ENCODE peak calls at places on chromosome 20, in seven cellular contexts. W is body of pancreas, M is SK-N-SH, H is gastrocnemius medialis, U is foreskin fibroblast, Y is upper lobe of right lung, N is GM12865. X is an unnamed sample.

GRCh38 chr20:45311589-45312211 is 3.6 kb upstream of the MATN4 start:
- DNase-seq in W (peak), M (peak), H (no peak), U (peak), Y (peak), N (peak), X (peak)

GRCh38 chr20:56808732-56809131 is 179.6 kb downstream of the TFAP2C start:
- DNase-seq in W (no peak), M (no peak), H (no peak), U (no peak), Y (no peak), N (no peak), X (no peak)

GRCh38 chr20:63082308-63082938 is 75.7 kb upstream of the BHLHE23 start:
- DNase-seq in W (peak), M (no peak), H (no peak), U (no peak), Y (peak), N (no peak), X (peak)

GRCh38 chr20:11373391-11373790 is 544.3 kb upstream of the BTBD3 start:
- DNase-seq in W (no peak), M (no peak), H (no peak), U (no peak), Y (no peak), N (peak), X (no peak)

GRCh38 chr20:46688151-46689081 is 828 bp downstream of the TP53RK start:
- DNase-seq in W (no peak), M (no peak), H (no peak), U (no peak), Y (no peak), N (no peak), X (no peak)

GRCh38 chr20:46433051-46433450 is 26.6 kb upstream of the ELMO2 start:
- DNase-seq in W (no peak), M (no peak), H (no peak), U (no peak), Y (no peak), N (no peak), X (no peak)

GRCh38 chr20:60999256-60999655 is 252.8 kb upstream of the CDH4 start:
- DNase-seq in W (no peak), M (no peak), H (no peak), U (no peak), Y (no peak), N (no peak), X (no peak)

GRCh38 chr20:8664778-8665177 is 404.1 kb upstream of the PLCB4 start:
- DNase-seq in W (no peak), M (no peak), H (no peak), U (no peak), Y (no peak), N (no peak), X (no peak)

GRCh38 chr20:37670426-37670825 is 23.4 kb upstream of the CTNNBL1 start:
- DNase-seq in W (no peak), M (peak), H (no peak), U (peak), Y (no peak), N (no peak), X (no peak)

GRCh38 chr20:1353956-1354355 is 25.0 kb upstream of the SDCBP2 start:
- DNase-seq in W (no peak), M (no peak), H (no peak), U (no peak), Y (no peak), N (no peak), X (no peak)
- H3K4me3 ChIP-seq in W (no peak), M (no peak), H (no peak), U (no peak), Y (no peak), N (no peak), X (no peak)

GRCh38 chr20:17635320-17635673 is 46.7 kb downstream of the RRBP1 start:
- DNase-seq in W (no peak), M (no peak), H (no peak), U (no peak), Y (no peak), N (no peak), X (no peak)

GRCh38 chr20:17635846-17636245 is 46.2 kb downstream of the RRBP1 start:
- DNase-seq in W (no peak), M (no peak), H (no peak), U (no peak), Y (no peak), N (no peak), X (no peak)

GRCh38 chr20:17637413-17637780 is 44.6 kb downstream of the RRBP1 start:
- DNase-seq in W (no peak), M (no peak), H (no peak), U (no peak), Y (no peak), N (no peak), X (no peak)

GRCh38 chr20:17637985-17638640 is 43.9 kb downstream of the RRBP1 start:
- DNase-seq in W (no peak), M (no peak), H (no peak), U (no peak), Y (no peak), N (no peak), X (no peak)

DNA sequence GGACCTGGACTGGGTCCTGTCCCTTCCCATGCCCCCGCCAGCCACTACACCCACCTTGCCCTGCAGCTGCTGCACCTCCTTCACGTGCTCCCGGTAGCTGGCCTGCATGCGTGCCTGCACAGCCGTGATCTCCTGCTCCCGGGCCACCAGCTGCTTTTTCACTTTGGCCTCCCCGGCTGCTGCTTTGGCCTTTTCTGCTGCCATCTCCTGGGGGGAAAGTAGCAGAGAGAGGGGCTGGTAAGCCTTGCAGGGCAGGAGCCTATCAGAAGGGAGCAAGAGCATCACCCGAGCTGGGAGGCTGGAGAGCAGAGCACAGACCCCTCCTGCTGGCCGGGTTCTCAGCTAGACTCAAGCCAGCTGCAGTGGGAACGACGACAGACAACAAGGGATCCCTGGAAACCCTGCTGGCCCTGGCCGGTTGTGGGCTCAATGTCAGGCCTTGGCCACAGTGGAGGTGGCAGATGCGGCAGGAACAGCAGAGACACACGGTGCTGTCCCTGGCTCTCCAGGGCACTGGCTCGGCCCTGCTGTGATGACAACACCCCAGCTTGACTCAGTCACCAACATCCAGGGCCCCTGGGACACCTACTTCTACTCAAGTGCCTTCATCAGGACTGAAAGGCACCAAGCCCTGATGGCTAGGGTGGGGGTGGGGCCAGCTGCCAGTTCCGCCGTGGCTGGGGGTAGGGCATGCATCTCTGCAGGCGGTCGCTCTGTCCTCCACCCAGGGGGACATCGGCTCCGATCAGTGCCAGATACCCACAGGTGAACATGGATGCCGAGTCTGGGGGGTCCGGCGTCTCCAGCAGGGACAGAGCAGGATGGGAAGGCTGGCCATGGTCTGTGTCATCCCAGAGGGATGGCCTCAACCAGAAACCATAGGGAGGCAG is 45.3 kb downstream of the RRBP1 start:
- DNase-seq in W (no peak), M (peak), H (no peak), U (no peak), Y (no peak), N (no peak), X (no peak)
- H3K4me3 ChIP-seq in W (no peak), M (no peak), H (no peak), U (no peak), Y (no peak), N (no peak), X (no peak)

GRCh38 chr20:3167738-3168078 is 5.6 kb downstream of the LZTS3 start:
- DNase-seq in W (no peak), M (no peak), H (no peak), U (no peak), Y (no peak), N (no peak), X (no peak)
- H3K4me3 ChIP-seq in W (peak), M (no peak), H (no peak), U (no peak), Y (peak), N (no peak), X (peak)

GRCh38 chr20:25082498-25082873 is 545 bp upstream of the VSX1 start:
- DNase-seq in W (no peak), M (peak), H (no peak), U (no peak), Y (no peak), N (no peak), X (no peak)

GRCh38 chr20:25079171-25079570 is 2.8 kb downstream of the VSX1 start:
- DNase-seq in W (no peak), M (no peak), H (no peak), U (no peak), Y (no peak), N (no peak), X (no peak)

GRCh38 chr20:25081730-25082497 is at the start of gene VSX1:
- DNase-seq in W (no peak), M (peak), H (no peak), U (no peak), Y (no peak), N (no peak), X (no peak)

GRCh38 chr20:25083141-25083772 is 1.3 kb upstream of the VSX1 start:
- DNase-seq in W (no peak), M (peak), H (no peak), U (no peak), Y (no peak), N (no peak), X (no peak)

DNA sequence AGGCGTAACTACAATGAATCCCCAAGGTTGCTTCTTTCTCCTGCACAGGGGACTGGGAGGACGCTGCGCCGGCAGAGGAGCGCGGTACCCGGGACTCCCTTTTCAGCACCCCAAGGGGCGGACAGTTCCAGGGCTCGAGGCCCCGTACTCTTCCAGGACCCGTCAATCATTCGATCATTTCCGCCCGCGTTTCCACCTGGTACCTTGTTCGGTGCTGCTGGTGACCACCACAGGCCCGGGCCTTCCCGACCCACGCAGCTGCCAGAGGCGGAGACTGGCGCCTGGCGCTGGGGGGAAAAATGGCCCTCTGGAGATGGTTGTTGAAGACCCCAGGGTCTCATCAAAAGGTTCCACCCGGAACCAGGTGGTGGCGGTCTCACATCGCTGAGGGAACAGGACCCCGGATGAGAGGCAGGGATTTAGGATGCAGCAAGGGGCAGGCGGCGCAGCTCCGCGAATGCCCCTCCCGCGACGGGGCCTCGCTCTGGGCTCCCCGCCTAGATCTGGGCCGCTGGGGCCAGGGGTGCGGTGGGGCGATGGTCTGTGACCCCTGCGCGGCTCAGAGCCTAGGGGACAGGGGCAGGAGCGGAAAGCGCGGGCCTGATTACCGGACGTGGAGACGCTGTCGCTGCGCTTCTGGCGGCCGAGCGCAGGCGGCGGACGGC is 744 bp downstream of the VSX1 start:
- DNase-seq in W (peak), M (peak), H (no peak), U (no peak), Y (no peak), N (no peak), X (no peak)
- H3K4me3 ChIP-seq in W (no peak), M (no peak), H (no peak), U (no peak), Y (no peak), N (no peak), X (no peak)

DNA sequence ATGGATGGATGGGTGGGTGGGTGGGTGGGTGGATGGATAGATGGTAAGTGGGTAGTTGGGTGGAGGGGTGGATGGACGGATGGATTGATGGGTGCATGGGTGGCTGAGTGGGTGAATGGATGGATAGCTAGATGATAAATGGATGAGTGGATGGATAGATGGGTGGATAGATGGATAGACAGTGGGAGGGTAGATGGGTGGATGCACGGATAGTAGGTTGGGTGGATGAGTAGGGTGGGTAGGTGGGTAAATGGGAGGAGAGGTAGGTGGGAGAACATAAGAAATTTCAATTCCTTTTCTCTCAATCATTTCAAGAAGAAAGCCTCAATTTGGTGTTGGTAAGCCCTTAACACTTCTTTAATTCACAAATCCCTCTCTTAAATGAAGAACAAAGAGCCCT is 186.9 kb downstream of the PREX1 start:
- DNase-seq in W (no peak), M (no peak), H (no peak), U (no peak), Y (no peak), N (no peak), X (no peak)
- H3K4me3 ChIP-seq in W (no peak), M (no peak), H (no peak), U (no peak), Y (no peak), N (no peak), X (no peak)

GRCh38 chr20:17557675-17558006 is 12.2 kb upstream of the DSTN start:
- DNase-seq in W (peak), M (no peak), H (no peak), U (peak), Y (no peak), N (no peak), X (no peak)
- H3K4me3 ChIP-seq in W (no peak), M (no peak), H (no peak), U (no peak), Y (no peak), N (no peak), X (no peak)

DNA sequence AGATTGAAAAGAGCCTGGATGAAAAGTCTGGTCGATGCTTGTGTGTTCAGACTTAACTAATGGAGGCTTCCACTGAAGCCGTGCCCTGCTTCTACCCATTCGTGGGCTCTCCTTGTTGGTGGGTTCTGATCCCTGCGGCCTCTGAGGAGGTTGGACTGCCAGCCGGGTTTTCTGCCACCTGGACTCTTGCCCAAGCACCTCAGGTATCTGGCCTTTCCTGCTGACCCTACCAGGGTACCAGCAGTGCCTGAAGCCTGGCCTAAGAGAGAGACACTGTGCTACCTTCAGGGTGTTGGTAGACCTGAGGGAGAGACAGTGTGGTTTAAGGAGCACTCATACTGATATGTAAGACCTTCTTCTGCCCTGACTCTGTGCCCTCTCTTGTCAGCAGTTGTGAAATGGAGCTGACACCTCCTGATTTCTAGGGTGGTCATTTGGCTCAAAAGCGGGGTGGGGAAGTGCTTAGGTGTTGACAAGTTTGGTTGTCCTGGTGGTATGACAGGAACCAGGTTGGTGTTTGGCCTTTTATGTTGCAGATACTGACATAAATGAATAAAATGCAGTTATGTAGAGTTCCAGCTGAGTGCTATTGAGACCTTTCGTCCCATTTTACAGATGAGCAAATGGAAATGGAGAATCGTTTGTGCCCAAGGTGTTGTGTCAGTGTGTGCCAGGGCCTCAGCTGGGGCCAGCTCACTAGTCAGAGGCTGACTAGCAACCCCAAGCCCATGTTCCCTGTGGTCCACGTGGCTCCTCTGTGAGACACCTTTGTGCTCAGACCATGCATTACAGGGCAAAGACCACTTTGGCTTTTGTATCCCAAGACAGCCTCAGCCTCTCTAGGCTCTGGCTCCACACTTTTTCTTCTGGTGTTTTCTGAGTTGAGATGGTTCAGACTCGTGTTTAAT is 3.1 kb downstream of the PLCG1 start:
- DNase-seq in W (no peak), M (no peak), H (no peak), U (no peak), Y (peak), N (no peak), X (no peak)
- H3K4me3 ChIP-seq in W (no peak), M (no peak), H (peak), U (no peak), Y (peak), N (no peak), X (no peak)

X was measured in lower lobe of right lung.